ENCODE peak calls at places on chromosomes 7 and 10, in six cellular contexts. P is heart left ventricle, J is astrocyte of the cerebellum, R is GM12865, Z is right lobe of liver, L is HL-60. V is an unnamed sample.

GRCh38 chr10:103659674-103660363 is 166.3 kb downstream of the NEURL1 start:
- DNase-seq in P (peak; percentile 80), J (peak; percentile 90), R (peak; percentile 37), Z (peak; percentile 85), L (peak; percentile 58), V (peak; percentile 87)

GRCh38 chr10:8325015-8325414 is 270.5 kb downstream of the GATA3 start:
- DNase-seq in P (no peak), J (no peak), R (no peak), Z (no peak), L (no peak), V (no peak)

GRCh38 chr10:25934673-25935139 is 677 bp downstream of the MYO3A start:
- DNase-seq in P (no peak), J (no peak), R (peak; percentile 3), Z (no peak), L (no peak), V (no peak)

GRCh38 chr10:46225597-46225996 is 61.2 kb upstream of the ANTXRL start:
- DNase-seq in P (peak; percentile 4), J (no peak), R (no peak), Z (peak; percentile 11), L (no peak), V (no peak)

GRCh38 chr7:151901313-151901669 is 24.4 kb upstream of the PRKAG2 start:
- DNase-seq in P (no peak), J (no peak), R (no peak), Z (no peak), L (no peak), V (no peak)

GRCh38 chr10:31146496-31147219 is 115.0 kb upstream of the ZNF438 start:
- DNase-seq in P (peak; percentile 82), J (no peak), R (no peak), Z (no peak), L (no peak), V (peak; percentile 94)

GRCh38 chr7:128742206-128742605 is 3.0 kb downstream of the CALU start:
- DNase-seq in P (no peak), J (no peak), R (no peak), Z (no peak), L (no peak), V (no peak)

GRCh38 chr10:80132299-80133139 is at the start of gene PLAC9:
- DNase-seq in P (peak; percentile 60), J (no peak), R (no peak), Z (no peak), L (no peak), V (no peak)

GRCh38 chr10:119025336-119025735 is 4.2 kb upstream of the NANOS1 start:
- DNase-seq in P (peak; percentile 82), J (peak; percentile 67), R (no peak), Z (peak; percentile 59), L (no peak), V (no peak)

GRCh38 chr10:14749051-14749809 is 25.5 kb downstream of the FAM107B start:
- DNase-seq in P (peak; percentile 26), J (no peak), R (peak; percentile 16), Z (peak; percentile 69), L (no peak), V (no peak)

GRCh38 chr10:13152286-13152685 is 9.1 kb upstream of the MCM10 start:
- DNase-seq in P (no peak), J (no peak), R (no peak), Z (no peak), L (no peak), V (no peak)

DNA sequence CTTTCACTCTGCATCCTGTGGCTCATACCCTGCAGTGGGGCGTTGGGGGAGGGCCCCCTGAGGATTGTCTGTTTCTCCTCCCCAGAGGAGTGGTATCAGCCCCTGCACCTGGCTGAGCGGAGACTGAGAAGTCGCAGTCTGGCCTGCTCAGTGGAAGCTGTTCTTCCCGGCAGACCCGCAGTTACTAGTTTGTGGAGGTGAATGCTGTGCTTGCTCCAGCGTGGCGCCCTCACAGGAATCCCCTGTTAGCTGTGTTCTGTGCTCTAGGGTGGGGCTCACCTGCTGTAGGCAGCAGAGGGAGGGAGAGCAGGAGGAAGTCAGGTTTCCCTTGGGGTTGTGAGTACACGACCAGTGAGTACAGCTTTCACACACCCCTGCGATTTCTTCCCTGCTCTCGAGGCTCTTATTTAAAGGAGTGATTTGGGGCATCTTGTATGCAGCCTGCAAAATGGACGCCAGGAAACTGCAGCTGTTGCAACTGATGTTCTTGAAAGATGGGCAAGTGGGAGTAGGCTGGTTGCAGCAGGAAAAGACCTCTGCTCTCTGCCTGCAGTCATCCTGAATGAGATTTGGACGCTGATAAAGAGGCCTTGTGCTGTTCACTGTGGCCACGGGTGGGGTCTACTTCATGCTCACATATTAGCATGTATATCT is 66.4 kb downstream of the HK1 start:
- DNase-seq in P (no peak), J (no peak), R (peak; percentile 53), Z (no peak), L (no peak), V (peak; percentile 21)
- TF ChIP-seq CTCF in P (no peak), J (no peak), R (no peak), Z (no peak), L (no peak), V (no peak)

GRCh38 chr10:113521482-113521795 is 31.4 kb upstream of the HABP2 start:
- DNase-seq in P (no peak), J (no peak), R (no peak), Z (no peak), L (no peak), V (no peak)
- TF ChIP-seq CTCF in P (no peak), J (no peak), R (no peak), Z (no peak), L (no peak), V (no peak)

DNA sequence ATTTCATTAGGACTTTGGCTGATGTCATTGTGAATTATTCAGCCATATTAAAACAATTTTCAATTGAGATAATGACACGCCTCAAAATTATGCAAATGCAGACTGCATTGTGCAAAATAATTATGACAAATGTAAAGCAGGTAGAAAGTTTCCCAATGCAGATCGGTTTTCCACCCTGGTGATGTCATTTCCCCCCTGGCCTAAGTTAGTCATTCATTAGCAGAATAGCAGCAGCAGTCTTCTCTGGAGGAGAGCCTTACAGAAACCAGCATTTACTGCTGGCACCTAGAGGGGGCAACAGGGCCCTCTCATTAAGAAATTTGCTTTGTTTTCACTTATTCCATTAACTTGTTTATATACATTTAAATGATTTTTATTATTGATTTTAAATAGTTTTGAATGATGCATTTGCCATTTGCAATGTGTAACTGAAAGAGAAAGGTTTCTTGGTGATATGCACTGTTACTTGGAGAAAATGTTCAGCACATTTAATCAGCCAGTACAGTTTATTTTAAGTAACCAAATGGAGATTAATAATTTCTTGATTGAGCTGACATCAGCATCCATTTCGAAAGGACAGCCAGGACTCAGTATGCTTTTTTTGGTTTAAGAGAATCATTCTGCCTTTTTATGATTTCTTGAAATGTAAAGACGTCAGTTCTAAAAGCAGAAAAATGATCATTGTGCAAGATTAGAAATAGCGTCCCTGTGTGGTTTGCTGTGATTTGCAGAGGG is 3.4 kb downstream of the ARID5B start:
- DNase-seq in P (no peak), J (no peak), R (peak; percentile 74), Z (no peak), L (no peak), V (no peak)
- TF ChIP-seq CTCF in P (no peak), J (peak; percentile 50), R (peak; percentile 9), Z (peak; percentile 16), L (no peak), V (peak; percentile 23)

DNA sequence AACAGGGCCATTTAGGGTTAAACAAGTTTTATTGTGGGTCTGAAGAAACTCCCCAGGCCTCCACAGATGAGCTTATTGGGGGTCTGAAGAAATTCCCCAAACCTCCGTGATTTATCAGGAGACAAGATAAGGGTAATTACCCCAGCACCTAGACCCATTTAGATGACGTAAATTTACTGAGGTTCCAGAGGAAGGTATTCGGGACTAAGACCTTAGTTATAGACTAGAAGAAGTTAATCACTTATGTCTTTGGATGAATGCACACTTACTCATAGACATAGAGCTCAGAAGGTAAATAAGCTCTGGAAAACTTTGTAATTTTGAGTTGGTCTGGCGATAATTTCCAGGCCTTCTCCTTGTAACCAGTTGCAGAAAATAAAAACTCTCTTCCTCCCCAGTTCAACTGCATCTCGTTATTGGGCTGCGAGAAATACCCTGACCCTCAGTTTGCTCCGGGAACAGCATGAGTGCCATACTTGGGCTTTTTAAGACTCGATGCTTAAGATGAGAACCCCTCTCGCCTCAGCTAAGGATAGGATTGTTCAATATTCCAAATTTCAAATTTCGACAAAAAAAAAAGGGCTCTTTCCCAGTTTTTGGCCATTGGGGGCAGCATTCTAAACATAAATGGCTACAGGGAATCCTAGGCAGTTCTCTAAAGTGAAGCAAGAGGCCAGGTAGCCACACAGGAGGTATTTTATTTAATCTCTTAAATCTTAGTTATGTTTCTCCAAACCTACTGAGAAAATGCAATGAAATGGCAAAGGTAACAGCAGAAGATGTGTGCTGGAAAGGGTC is 74.7 kb upstream of the PFKP start:
- DNase-seq in P (no peak), J (no peak), R (no peak), Z (no peak), L (no peak), V (no peak)
- TF ChIP-seq CTCF in P (no peak), J (peak; percentile 22), R (no peak), Z (no peak), L (no peak), V (peak; percentile 10)

GRCh38 chr10:89357955-89358354 is 19.9 kb upstream of the IFIT1B start:
- DNase-seq in P (no peak), J (no peak), R (no peak), Z (no peak), L (no peak), V (no peak)
- TF ChIP-seq CTCF in P (no peak), J (no peak), R (no peak), Z (no peak), L (no peak), V (no peak)

GRCh38 chr10:34677591-34677990 is 137.5 kb downstream of the PARD3 start:
- DNase-seq in P (no peak), J (no peak), R (no peak), Z (no peak), L (no peak), V (no peak)
- TF ChIP-seq CTCF in P (no peak), J (no peak), R (no peak), Z (no peak), L (no peak), V (peak; percentile 43)

GRCh38 chr10:127678091-127678490 is 58.9 kb upstream of the FOXI2 start:
- DNase-seq in P (no peak), J (no peak), R (no peak), Z (no peak), L (no peak), V (no peak)

GRCh38 chr10:127679642-127680255 is 57.2 kb upstream of the FOXI2 start:
- DNase-seq in P (no peak), J (no peak), R (no peak), Z (no peak), L (no peak), V (peak; percentile 5)
- TF ChIP-seq CTCF in P (peak; percentile 27), J (peak; percentile 18), R (peak; percentile 24), Z (no peak), L (no peak), V (peak; percentile 58)

V was measured in DND-41.